ENCODE peak calls at places on chromosomes 6 and 20, in ten cellular contexts. M, V, S, P, F, U, X, A, O and H are unnamed samples.

GRCh38 chr20:1844723-1845523 is 50.3 kb upstream of the SIRPA start:
- DNase-seq in O (no peak), S (peak; percentile 76), V (peak; percentile 16), U (peak; percentile 75), A (no peak), F (no peak), X (no peak), P (no peak), M (peak; percentile 55), H (peak; percentile 51)

GRCh38 chr6:111971181-111971829 is 82.6 kb upstream of the CCN6 start:
- DNase-seq in P (no peak), U (no peak), A (no peak), O (no peak), S (peak; percentile 90), X (no peak), F (no peak), V (no peak), M (no peak), H (peak; percentile 66)

GRCh38 chr6:100176951-100177710 is 183.1 kb upstream of the MCHR2 start:
- DNase-seq in O (no peak), F (no peak), V (no peak), U (no peak), X (no peak), M (no peak), P (peak; percentile 2), S (no peak), A (no peak), H (no peak)

GRCh38 chr20:25277051-25277801 is 29.3 kb downstream of the PYGB start:
- DNase-seq in S (no peak), A (no peak), U (no peak), V (no peak), F (no peak), P (no peak), O (no peak), X (no peak), M (no peak), H (peak; percentile 46)

GRCh38 chr20:13788167-13788834 is 3.5 kb downstream of the NDUFAF5 start:
- DNase-seq in U (peak; percentile 81), M (peak; percentile 28), O (no peak), X (peak; percentile 74), V (no peak), F (peak; percentile 24), P (peak; percentile 59), A (peak; percentile 65), S (peak; percentile 62), H (peak; percentile 62)

GRCh38 chr6:78243519-78243918 is 590.7 kb downstream of the MEI4 start:
- DNase-seq in A (no peak), X (no peak), P (no peak), F (no peak), S (no peak), M (no peak), U (peak; percentile 62), V (no peak), O (no peak), H (no peak)

GRCh38 chr6:21257125-21257524 is 336.4 kb upstream of the SOX4 start:
- DNase-seq in U (no peak), P (no peak), S (no peak), X (no peak), F (no peak), M (no peak), O (no peak), A (no peak), V (no peak), H (no peak)

GRCh38 chr20:4090756-4091331 is 75.5 kb upstream of the RNF24 start:
- DNase-seq in M (no peak), S (no peak), P (peak; percentile 41), A (no peak), U (no peak), V (no peak), X (no peak), F (no peak), O (no peak), H (no peak)

GRCh38 chr6:140987364-140988135 is 1145.2 kb upstream of the GJE1 start:
- DNase-seq in A (no peak), X (no peak), M (no peak), S (no peak), U (peak; percentile 25), O (no peak), V (no peak), P (no peak), F (no peak), H (no peak)

GRCh38 chr6:82006027-82006738 is 241.4 kb downstream of the IBTK start:
- DNase-seq in V (no peak), O (no peak), X (peak; percentile 2), M (no peak), U (peak; percentile 62), F (peak; percentile 77), P (peak; percentile 48), S (peak; percentile 38), A (no peak), H (no peak)

GRCh38 chr6:14294270-14294951 is 176.8 kb downstream of the CD83 start:
- DNase-seq in X (no peak), V (no peak), P (no peak), S (no peak), M (no peak), U (no peak), F (no peak), A (no peak), O (no peak), H (no peak)

GRCh38 chr6:42210551-42210950 is 7.1 kb downstream of the MRPS10 start:
- DNase-seq in F (no peak), M (no peak), V (no peak), A (no peak), U (no peak), O (no peak), P (no peak), S (peak; percentile 87), X (no peak), H (no peak)

GRCh38 chr20:32434434-32434833 is 76.3 kb downstream of the ASXL1 start:
- DNase-seq in O (no peak), S (no peak), X (no peak), P (no peak), U (no peak), M (no peak), A (no peak), V (no peak), F (no peak), H (no peak)

GRCh38 chr6:140669321-140669720 is 1294.9 kb upstream of the CITED2 start:
- DNase-seq in P (no peak), F (no peak), S (no peak), M (no peak), A (no peak), X (no peak), O (no peak), U (peak; percentile 56), V (no peak), H (no peak)

GRCh38 chr6:99618649-99619408 is 12.2 kb downstream of the PRDM13 start:
- DNase-seq in V (no peak), A (no peak), O (no peak), X (no peak), S (no peak), U (no peak), F (peak; percentile 62), M (no peak), P (no peak), H (no peak)

GRCh38 chr6:53268858-53269608 is 79.7 kb downstream of the ELOVL5 start:
- DNase-seq in X (no peak), F (no peak), U (no peak), O (no peak), M (no peak), V (no peak), S (no peak), P (no peak), A (no peak), H (no peak)

GRCh38 chr6:51479296-51479695 is 608.1 kb downstream of the PKHD1 start:
- DNase-seq in X (no peak), U (no peak), P (no peak), O (no peak), M (no peak), S (no peak), F (no peak), A (no peak), V (no peak), H (no peak)

GRCh38 chr6:111069722-111070406 is 17.4 kb upstream of the SLC16A10 start:
- DNase-seq in A (no peak), O (no peak), S (no peak), V (no peak), P (no peak), F (no peak), U (no peak), X (no peak), M (no peak), H (no peak)